ENCODE peak calls at places on chromosomes 2 and 18, in four cellular contexts. A is K562, W is HL-60, D is GM12878. V is an unnamed sample.

GRCh38 chr18:9022397-9023170 is 79.9 kb upstream of the NDUFV2 start:
- DNase-seq in A (no peak), W (no peak), D (no peak), V (no peak)

GRCh38 chr2:198287706-198288105 is 483.3 kb downstream of the PLCL1 start:
- DNase-seq in A (no peak), W (no peak), D (no peak), V (no peak)

GRCh38 chr2:26187537-26188104 is 14.7 kb downstream of the GAREM2 start:
- DNase-seq in A (no peak), W (no peak), D (no peak), V (no peak)

GRCh38 chr2:232937278-232937906 is 67.3 kb downstream of the SNORC start:
- DNase-seq in A (peak; percentile 63), W (no peak), D (no peak), V (no peak)

GRCh38 chr2:10432315-10433181 is 15.6 kb downstream of the ODC1 start:
- DNase-seq in A (no peak), W (no peak), D (no peak), V (no peak)

GRCh38 chr2:199570957-199571356 is 113.2 kb upstream of the SATB2 start:
- DNase-seq in A (no peak), W (no peak), D (no peak), V (no peak)

GRCh38 chr2:13884271-13884976 is 748.1 kb upstream of the LRATD1 start:
- DNase-seq in A (no peak), W (no peak), D (no peak), V (no peak)

GRCh38 chr2:172745636-172746035 is 10.0 kb downstream of the RAPGEF4 start:
- DNase-seq in A (no peak), W (no peak), D (no peak), V (no peak)

GRCh38 chr18:36309436-36310391 is 12.2 kb downstream of the FHOD3 start:
- DNase-seq in A (no peak), W (no peak), D (no peak), V (no peak)

GRCh38 chr18:28584726-28585125 is 407.8 kb upstream of the CDH2 start:
- DNase-seq in A (no peak), W (no peak), D (no peak), V (no peak)

GRCh38 chr18:23470620-23471387 is 17.7 kb downstream of the RIOK3 start:
- DNase-seq in A (no peak), W (no peak), D (no peak), V (no peak)

GRCh38 chr2:102434655-102435381 is 11.9 kb downstream of the IL18RAP start:
- DNase-seq in A (no peak), W (no peak), D (peak; percentile 75), V (no peak)
- TF ChIP-seq SPI1 in A (no peak), W (no peak), D (no peak), V (no peak)

GRCh38 chr18:13137939-13138821 is 80.4 kb upstream of the LDLRAD4 start:
- DNase-seq in A (peak; percentile 36), W (peak; percentile 79), D (peak; percentile 77), V (peak; percentile 69)
- TF ChIP-seq SPI1 in A (no peak), W (no peak), D (no peak), V (no peak)

GRCh38 chr2:230846360-230846759 is 18.4 kb upstream of the ITM2C start:
- DNase-seq in A (no peak), W (no peak), D (no peak), V (no peak)
- TF ChIP-seq SPI1 in A (no peak), W (no peak), D (no peak), V (no peak)

GRCh38 chr2:151973901-151974199 is 125.0 kb downstream of the CACNB4 start:
- DNase-seq in A (no peak), W (no peak), D (no peak), V (no peak)
- TF ChIP-seq SPI1 in A (no peak), W (no peak), D (no peak), V (no peak)

DNA sequence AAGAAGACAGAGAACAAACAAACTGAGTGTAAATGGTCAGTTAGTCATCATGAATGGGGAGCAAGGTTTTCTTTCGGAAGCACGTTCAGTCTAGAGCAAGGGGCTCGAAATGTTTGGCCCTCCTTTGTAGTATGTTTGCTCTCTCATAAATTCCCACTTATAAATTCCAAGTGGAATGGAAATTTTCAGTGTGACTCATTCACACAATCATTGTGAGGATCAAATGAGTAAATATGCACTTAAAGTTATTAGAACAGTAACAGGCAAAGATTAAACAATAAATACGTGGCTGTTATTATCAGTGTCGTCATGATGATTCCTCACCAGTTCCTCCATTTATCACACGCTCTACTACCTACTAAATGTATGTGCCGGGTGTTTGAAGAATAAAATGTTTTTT is 10.5 kb downstream of the CNGA3 start:
- DNase-seq in A (no peak), W (no peak), D (no peak), V (no peak)
- TF ChIP-seq SPI1 in A (no peak), W (no peak), D (no peak), V (no peak)

DNA sequence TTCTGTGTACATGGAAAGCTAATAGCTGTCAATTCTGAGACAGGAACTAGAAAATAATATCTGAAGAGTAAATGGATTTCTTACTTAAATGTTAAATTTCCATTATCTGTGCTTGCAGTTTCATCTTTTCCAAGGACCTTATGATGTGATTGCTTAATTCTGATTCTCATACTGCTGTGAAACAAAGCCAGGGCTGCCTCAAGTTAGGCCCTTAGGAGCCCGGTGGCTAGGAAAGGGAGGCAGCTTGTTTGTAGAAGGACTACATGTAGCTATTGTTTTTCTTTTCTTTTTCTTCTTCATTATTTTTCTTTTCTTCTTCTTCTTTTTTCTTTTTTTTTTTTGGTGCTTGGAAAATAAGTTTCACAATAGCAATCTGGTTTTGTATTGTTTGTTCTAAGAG is 50.5 kb downstream of the XRCC5 start:
- DNase-seq in A (no peak), W (no peak), D (no peak), V (no peak)
- TF ChIP-seq SPI1 in A (no peak), W (no peak), D (no peak), V (no peak)